ENCODE peak calls at places on chromosomes 3 and 15, in five cellular contexts. W is HEK293T, E is HepG2, X is K562, H is GM12878. S is an unnamed sample.
A peak's percentile ranks its signal among the peaks of the same experiment; 100 is the strongest.

GRCh38 chr15:75138016-75138999 is 63.4 kb upstream of the C15orf39 start:
- DNase-seq in W (no peak), E (no peak), X (no peak), H (no peak), S (no peak)

GRCh38 chr15:86711476-86711875 is 631.8 kb downstream of the AGBL1 start:
- DNase-seq in W (no peak), E (no peak), X (no peak), H (no peak), S (no peak)

GRCh38 chr3:19885468-19885867 is 48.5 kb downstream of the EFHB start:
- DNase-seq in W (peak; percentile 40), E (peak; percentile 30), X (peak; percentile 65), H (no peak), S (peak; percentile 26)

GRCh38 chr15:88631464-88632028 is 7.3 kb upstream of the ISG20 start:
- DNase-seq in W (no peak), E (no peak), X (no peak), H (no peak), S (no peak)

GRCh38 chr3:152403632-152404066 is 134.9 kb downstream of the MBNL1 start:
- DNase-seq in W (no peak), E (no peak), X (no peak), H (no peak), S (no peak)

GRCh38 chr3:194577985-194578905 is 55.0 kb downstream of the TMEM44 start:
- DNase-seq in W (no peak), E (peak; percentile 48), X (peak; percentile 41), H (no peak), S (no peak)

GRCh38 chr3:150545419-150546225 is 674 bp downstream of the SERP1 start:
- DNase-seq in W (peak; percentile 34), E (peak; percentile 7), X (no peak), H (no peak), S (no peak)

GRCh38 chr3:129123314-129124060 is 1.9 kb upstream of the RAB43 start:
- DNase-seq in W (no peak), E (peak; percentile 84), X (no peak), H (no peak), S (no peak)

GRCh38 chr3:10116138-10116460 is 624 bp downstream of the BRK1 start:
- DNase-seq in W (no peak), E (peak; percentile 28), X (peak; percentile 49), H (no peak), S (no peak)

GRCh38 chr3:111751961-111752360 is 107.1 kb upstream of the PHLDB2 start:
- DNase-seq in W (no peak), E (no peak), X (no peak), H (no peak), S (no peak)

GRCh38 chr3:30341851-30342250 is 264.6 kb upstream of the TGFBR2 start:
- DNase-seq in W (no peak), E (no peak), X (no peak), H (no peak), S (no peak)

GRCh38 chr3:42830437-42831320 is 21.4 kb downstream of the ACKR2 start:
- DNase-seq in W (peak; percentile 67), E (peak; percentile 78), X (peak; percentile 81), H (no peak), S (peak; percentile 34)

GRCh38 chr3:1380926-1381646 is 288.3 kb downstream of the CNTN6 start:
- DNase-seq in W (no peak), E (no peak), X (no peak), H (no peak), S (no peak)

GRCh38 chr3:157695586-157695985 is 192.4 kb upstream of the VEPH1 start:
- DNase-seq in W (no peak), E (no peak), X (no peak), H (no peak), S (no peak)

GRCh38 chr3:168040624-168041208 is 55.0 kb downstream of the GOLIM4 start:
- DNase-seq in W (peak; percentile 47), E (peak; percentile 49), X (no peak), H (no peak), S (peak; percentile 36)

GRCh38 chr3:99864289-99864688 is 46.6 kb downstream of the CMSS1 start:
- DNase-seq in W (no peak), E (no peak), X (no peak), H (no peak), S (no peak)

GRCh38 chr3:197520311-197521276 is 35.2 kb downstream of the BDH1 start:
- DNase-seq in W (no peak), E (peak; percentile 96), X (peak; percentile 65), H (no peak), S (peak; percentile 88)

GRCh38 chr15:35854398-35854797 is 308.4 kb upstream of the DPH6 start:
- DNase-seq in W (no peak), E (no peak), X (no peak), H (no peak), S (no peak)

GRCh38 chr15:98927990-98928389 is 79.6 kb downstream of the PGPEP1L start:
- DNase-seq in W (no peak), E (no peak), X (no peak), H (no peak), S (no peak)

GRCh38 chr15:65421360-65422215 is 1.2 kb downstream of the IGDCC4 start:
- DNase-seq in W (peak; percentile 58), E (no peak), X (peak; percentile 69), H (no peak), S (peak; percentile 62)

GRCh38 chr3:37621771-37622170 is 239.9 kb upstream of the CTDSPL start:
- DNase-seq in W (no peak), E (no peak), X (no peak), H (no peak), S (no peak)

GRCh38 chr3:99925584-99925983 is 107.9 kb downstream of the CMSS1 start:
- DNase-seq in W (no peak), E (no peak), X (no peak), H (no peak), S (peak; percentile 27)

GRCh38 chr3:100875239-100875638 is 118.0 kb downstream of the ABI3BP start:
- DNase-seq in W (no peak), E (no peak), X (no peak), H (no peak), S (peak; percentile 4)

DNA sequence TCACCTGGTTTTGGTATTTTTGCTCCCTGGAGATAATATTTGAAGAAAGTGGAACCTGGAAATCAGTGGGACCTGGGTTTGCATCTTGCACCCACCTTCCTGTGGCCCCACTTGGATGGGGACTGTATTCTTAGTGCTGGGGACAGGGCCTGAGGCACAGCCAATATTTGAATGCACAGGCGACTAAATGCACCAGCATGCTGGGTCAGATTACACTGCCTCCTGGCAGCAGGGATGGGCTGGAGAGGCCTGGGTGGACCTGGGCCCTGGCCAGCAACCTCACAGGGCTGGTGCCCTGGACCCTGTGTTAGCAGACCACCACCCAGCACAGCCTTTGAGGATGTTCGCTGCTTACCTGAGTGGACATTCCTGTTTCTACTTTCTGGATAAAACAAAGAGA is 10.5 kb downstream of the ITIH4 start:
- DNase-seq in W (no peak), E (no peak), X (no peak), H (no peak), S (no peak)
- TF ChIP-seq FOXM1 in W (no peak), E (no peak), X (no peak), H (no peak), S (no peak)

GRCh38 chr3:4709336-4709735 is 216.2 kb downstream of the ITPR1 start:
- DNase-seq in W (no peak), E (no peak), X (no peak), H (no peak), S (no peak)

GRCh38 chr3:4710191-4710590 is 217.0 kb downstream of the ITPR1 start:
- DNase-seq in W (no peak), E (no peak), X (no peak), H (no peak), S (no peak)

GRCh38 chr3:4711680-4711992 is 218.5 kb downstream of the ITPR1 start:
- DNase-seq in W (no peak), E (no peak), X (no peak), H (no peak), S (no peak)

GRCh38 chr3:4714045-4714444 is 220.9 kb downstream of the ITPR1 start:
- DNase-seq in W (no peak), E (no peak), X (no peak), H (no peak), S (no peak)

GRCh38 chr3:4712109-4712508 is 219.0 kb downstream of the ITPR1 start:
- DNase-seq in W (no peak), E (no peak), X (no peak), H (no peak), S (no peak)
- TF ChIP-seq FOXM1 in W (no peak), E (no peak), X (no peak), H (no peak), S (no peak)

DNA sequence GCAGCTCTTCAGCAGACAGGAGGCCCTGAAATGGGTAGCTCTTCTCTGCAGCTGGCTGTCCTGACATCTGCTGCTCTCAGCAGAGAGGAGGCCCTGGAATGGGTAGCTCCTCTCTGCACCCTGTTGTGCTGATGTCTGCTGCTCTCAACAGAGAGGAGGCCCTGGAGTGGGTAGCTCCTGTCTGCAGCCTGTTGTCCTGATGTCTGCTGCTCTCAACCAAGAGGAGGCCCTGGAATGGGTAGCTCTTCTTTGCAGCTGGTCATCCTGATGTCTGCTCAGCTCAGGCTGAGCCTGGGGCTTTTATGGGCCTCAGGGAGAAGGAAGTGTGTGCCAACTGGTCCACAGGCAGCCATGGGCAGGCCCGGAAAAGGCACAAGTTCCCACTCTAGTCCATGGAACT is 66.6 kb downstream of the PIK3CB start:
- DNase-seq in W (no peak), E (no peak), X (no peak), H (no peak), S (no peak)
- TF ChIP-seq FOXM1 in W (no peak), E (no peak), X (no peak), H (no peak), S (no peak)

DNA sequence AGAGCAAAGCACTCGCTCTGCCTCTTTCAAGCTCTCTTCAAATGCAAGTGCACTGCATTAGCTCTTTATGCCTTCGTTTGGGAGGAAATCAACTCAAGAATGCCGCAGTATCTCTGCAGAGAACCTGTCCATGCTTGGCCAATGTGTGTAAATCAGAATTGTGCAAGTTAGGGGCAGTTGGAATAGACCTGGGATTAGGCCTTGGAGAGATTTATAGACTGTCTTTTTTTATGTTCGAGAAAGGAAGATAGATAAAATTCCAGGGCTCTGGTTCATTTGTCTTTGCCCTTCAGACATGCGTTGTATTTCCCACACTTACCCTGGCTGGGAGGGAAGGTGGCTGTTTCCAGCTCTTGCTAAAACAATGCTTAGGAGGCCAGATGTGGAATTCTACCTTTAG is 163.7 kb downstream of the MOBP start:
- DNase-seq in W (no peak), E (no peak), X (no peak), H (no peak), S (no peak)
- TF ChIP-seq FOXM1 in W (no peak), E (no peak), X (no peak), H (no peak), S (no peak)

S was measured in SK-N-SH.